ENCODE peak calls at places on chromosome 16, in seven cellular contexts. T, U, A, O, X, W and B are unnamed samples. For H3K4me1 and H3K9me3, the result is how much of the 10 kb centered on the place peaks cover.

GRCh38 chr16:50310308-50311133 is 44.2 kb downstream of the ADCY7 start:
- DNase-seq in A (peak), O (no peak), U (no peak), W (no peak), T (peak), X (peak), B (no peak)

GRCh38 chr16:74650966-74651567 is 15.6 kb downstream of the RFWD3 start:
- DNase-seq in U (no peak), W (no peak), O (no peak), T (no peak), A (no peak), X (no peak), B (no peak)

GRCh38 chr16:77675464-77676324 is 46.6 kb upstream of the NUDT7 start:
- DNase-seq in W (peak), T (peak), O (peak), U (no peak), X (no peak), A (no peak), B (no peak)

GRCh38 chr16:46822270-46822669 is 8.7 kb downstream of the C16orf87 start:
- DNase-seq in A (no peak), O (no peak), U (no peak), X (no peak), T (no peak), W (no peak), B (no peak)

GRCh38 chr16:77868052-77868451 is 79.7 kb downstream of the VAT1L start:
- DNase-seq in T (no peak), A (no peak), U (no peak), O (no peak), W (no peak), X (no peak), B (no peak)

GRCh38 chr16:87037012-87037411 is 280.2 kb downstream of the C16orf95 start:
- DNase-seq in T (peak), A (no peak), X (no peak), U (no peak), O (no peak), W (no peak), B (no peak)

GRCh38 chr16:73299349-73299748 is 251.4 kb upstream of the ZFHX3 start:
- DNase-seq in O (no peak), U (no peak), A (no peak), W (no peak), X (no peak), T (no peak), B (no peak)

GRCh38 chr16:15439102-15439501 is 4.7 kb downstream of the BMERB1 start:
- DNase-seq in T (no peak), U (no peak), O (no peak), W (no peak), X (no peak), A (no peak), B (no peak)

GRCh38 chr16:72783716-72784320 is 264.1 kb downstream of the ZFHX3 start:
- DNase-seq in U (no peak), A (no peak), X (no peak), O (peak), T (no peak), W (no peak), B (no peak)

GRCh38 chr16:72425571-72426341 is 253.8 kb upstream of the PMFBP1 start:
- DNase-seq in X (no peak), O (no peak), U (no peak), W (no peak), A (no peak), T (no peak), B (no peak)

GRCh38 chr16:50369133-50369804 is 481 bp upstream of the BRD7 start:
- DNase-seq in T (no peak), A (no peak), X (no peak), W (no peak), U (no peak), O (no peak), B (no peak)

GRCh38 chr16:3003582-3004270 is 9.0 kb upstream of the CLDN9 start:
- DNase-seq in O (peak), T (peak), W (peak), A (peak), U (peak), X (peak), B (peak)

GRCh38 chr16:3004319-3004718 is 8.4 kb upstream of the CLDN9 start:
- DNase-seq in W (no peak), A (no peak), O (no peak), T (no peak), U (no peak), X (peak), B (no peak)

GRCh38 chr16:3007957-3008748 is 4.6 kb upstream of the CLDN9 start:
- DNase-seq in A (no peak), W (no peak), X (no peak), O (no peak), U (no peak), T (no peak), B (peak)

GRCh38 chr16:3007059-3007956 is 5.4 kb upstream of the CLDN9 start:
- DNase-seq in W (no peak), A (no peak), O (no peak), T (no peak), U (no peak), X (peak), B (peak)

DNA sequence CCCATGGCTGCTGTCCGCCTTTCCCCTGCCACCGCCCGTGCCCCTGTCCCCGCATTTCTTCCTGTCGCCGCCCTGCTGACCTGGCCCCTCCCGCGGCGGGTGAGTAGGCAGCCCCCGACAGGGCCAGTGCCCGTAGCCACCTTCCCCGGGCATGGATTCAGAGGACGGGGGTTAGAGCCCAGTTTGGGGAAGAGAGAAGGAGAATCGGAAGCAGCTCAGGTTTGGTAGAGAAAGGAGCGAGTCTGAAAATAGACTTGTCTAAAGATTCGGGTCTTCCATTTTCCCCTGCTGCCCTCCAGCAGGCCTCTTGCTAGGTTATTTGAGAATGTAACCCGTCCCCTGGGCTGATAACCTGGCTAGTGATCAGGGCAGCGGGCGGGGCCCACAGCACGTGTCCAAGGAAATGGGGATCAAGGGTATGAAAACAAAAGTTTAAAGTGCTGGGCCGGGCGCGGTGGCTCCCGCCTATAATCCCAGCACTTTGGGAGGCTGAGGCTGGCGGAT is 7.9 kb upstream of the CLDN9 start:
- DNase-seq in X (peak), W (no peak), A (no peak), T (no peak), O (no peak), U (no peak), B (peak)
- TF ChIP-seq POLR2A in X (peak), W (no peak), A (no peak), T (no peak), O (no peak), U (no peak), B (peak)

GRCh38 chr16:2526135-2526534 is 5.1 kb downstream of the CEMP1 start:
- DNase-seq in X (no peak), A (no peak), T (no peak), W (no peak), O (no peak), U (peak), B (no peak)
- H3K4me1 ChIP-seq in X (under half), A (under half), T (under half), W (under half), O (under half), U (under half), B (under half)

GRCh38 chr16:88284626-88285513 is 97.9 kb upstream of the ZNF469 start:
- DNase-seq in W (no peak), T (no peak), A (no peak), O (no peak), U (peak), X (no peak), B (no peak)
- H3K9me3 ChIP-seq in W (under half), T (under half), A (under half), O (under half), U (under half), X (under half), B (under half)

DNA sequence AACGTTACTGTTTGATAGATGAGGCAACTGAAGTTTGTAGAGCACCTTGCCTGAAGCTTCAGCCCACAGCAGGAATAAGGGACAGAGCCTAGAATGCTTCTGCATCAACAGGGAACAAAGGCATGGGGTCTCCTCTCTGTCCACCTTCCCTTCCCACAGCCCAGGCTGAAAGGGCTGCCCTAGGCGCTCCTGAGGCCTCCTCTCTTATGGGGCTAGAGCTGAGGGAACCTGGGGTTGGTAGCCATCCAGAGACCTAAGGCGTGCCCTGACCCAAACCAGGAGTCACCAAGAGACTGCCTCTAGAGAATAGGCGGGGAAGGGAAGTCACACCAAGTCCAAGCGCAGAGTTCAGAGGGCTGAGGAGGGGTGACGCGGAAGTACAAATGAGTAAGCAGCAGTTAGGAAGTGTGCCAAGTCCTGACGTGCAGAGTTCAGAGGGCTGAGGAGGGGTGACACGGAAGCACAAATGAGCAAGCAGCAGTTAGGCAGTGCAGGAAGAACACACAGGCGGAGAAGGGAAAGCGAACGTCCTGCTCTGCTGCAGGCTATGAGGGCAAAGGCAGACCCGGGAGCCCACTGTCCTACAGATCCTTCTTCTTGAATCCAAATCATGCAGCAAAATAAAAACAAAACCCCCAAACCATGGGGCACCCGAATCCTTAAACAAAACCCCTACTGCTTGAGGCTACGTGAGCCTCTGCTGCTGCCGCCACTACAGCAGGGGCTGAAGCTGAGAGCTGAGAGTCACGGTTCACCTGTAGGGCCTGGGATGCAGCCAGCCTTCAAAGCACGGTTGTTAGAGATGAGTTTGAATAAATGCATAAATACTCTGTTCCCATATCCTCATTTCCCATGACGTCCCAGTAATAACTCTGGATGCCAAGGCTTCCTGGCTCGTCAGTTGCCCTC is 2.7 kb upstream of the SPG7 start:
- DNase-seq in O (peak), A (peak), T (peak), X (peak), W (peak), U (peak), B (peak)
- TF ChIP-seq POLR2A in O (no peak), A (no peak), T (peak), X (peak), W (no peak), U (no peak), B (peak)

DNA sequence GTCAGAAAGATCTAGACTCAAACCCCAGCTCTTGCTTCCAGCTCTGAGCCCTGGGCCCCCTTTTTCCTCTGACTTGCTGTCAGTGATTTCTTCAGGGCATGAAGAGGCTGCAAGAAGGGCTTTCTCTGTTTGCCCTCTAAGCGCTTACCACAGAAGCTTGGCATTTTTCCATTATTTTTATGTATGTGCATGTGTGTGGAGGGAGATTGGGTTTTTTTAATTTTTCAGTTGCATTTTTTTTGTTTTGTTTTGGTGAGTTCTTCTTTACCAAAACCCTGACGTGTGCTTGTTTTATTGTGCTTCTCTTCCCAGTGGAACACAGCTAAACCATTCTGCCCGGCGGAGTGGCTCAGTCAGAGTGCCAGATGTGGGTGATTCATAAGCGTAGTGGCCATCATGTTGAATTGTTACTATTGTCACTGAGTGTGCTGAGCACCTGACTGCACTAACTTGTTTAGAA is 110.1 kb downstream of the GNAO1 start:
- DNase-seq in W (no peak), O (no peak), A (no peak), X (no peak), U (no peak), T (no peak), B (no peak)
- H3K4me1 ChIP-seq in W (under half), O (under half), A (under half), X (under half), U (under half), T (half or more), B (under half)

DNA sequence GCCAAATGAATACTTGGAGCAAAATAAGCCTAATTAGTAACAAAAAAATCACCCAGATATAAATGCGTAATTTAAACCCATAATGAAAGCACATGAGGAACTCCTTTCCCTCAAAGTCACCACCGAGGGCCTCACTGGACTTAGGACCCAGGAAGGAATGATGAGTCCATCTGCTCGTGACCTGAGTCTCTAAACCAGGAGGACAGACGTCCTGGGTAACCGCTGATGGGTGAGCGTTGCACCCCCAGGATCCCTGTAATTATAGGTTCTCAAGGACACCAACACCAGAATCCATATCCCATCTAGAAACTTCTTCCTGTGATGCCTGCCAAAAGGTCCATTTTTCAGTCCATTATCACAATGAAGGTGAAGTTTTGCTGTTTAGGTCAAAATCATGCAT is 121.4 kb downstream of the ZNF778 start:
- DNase-seq in A (no peak), W (no peak), U (no peak), X (peak), T (no peak), O (no peak), B (peak)
- H3K9me3 ChIP-seq in A (under half), W (under half), U (under half), X (under half), T (under half), O (under half), B (under half)

GRCh38 chr16:2025251-2025650 is 1.5 kb upstream of the NHERF2 start:
- DNase-seq in X (no peak), A (no peak), U (no peak), O (no peak), W (no peak), T (no peak), B (peak)

GRCh38 chr16:2024026-2024425 is 2.7 kb upstream of the NHERF2 start:
- DNase-seq in W (no peak), A (no peak), T (no peak), X (no peak), O (no peak), U (no peak), B (no peak)

GRCh38 chr16:2025878-2026460 is 733 bp upstream of the NHERF2 start:
- DNase-seq in X (no peak), O (no peak), W (no peak), T (no peak), A (no peak), U (no peak), B (no peak)

GRCh38 chr16:2022723-2023097 is 3.1 kb downstream of the NPW start:
- DNase-seq in X (no peak), U (no peak), A (no peak), T (no peak), W (no peak), O (no peak), B (peak)

DNA sequence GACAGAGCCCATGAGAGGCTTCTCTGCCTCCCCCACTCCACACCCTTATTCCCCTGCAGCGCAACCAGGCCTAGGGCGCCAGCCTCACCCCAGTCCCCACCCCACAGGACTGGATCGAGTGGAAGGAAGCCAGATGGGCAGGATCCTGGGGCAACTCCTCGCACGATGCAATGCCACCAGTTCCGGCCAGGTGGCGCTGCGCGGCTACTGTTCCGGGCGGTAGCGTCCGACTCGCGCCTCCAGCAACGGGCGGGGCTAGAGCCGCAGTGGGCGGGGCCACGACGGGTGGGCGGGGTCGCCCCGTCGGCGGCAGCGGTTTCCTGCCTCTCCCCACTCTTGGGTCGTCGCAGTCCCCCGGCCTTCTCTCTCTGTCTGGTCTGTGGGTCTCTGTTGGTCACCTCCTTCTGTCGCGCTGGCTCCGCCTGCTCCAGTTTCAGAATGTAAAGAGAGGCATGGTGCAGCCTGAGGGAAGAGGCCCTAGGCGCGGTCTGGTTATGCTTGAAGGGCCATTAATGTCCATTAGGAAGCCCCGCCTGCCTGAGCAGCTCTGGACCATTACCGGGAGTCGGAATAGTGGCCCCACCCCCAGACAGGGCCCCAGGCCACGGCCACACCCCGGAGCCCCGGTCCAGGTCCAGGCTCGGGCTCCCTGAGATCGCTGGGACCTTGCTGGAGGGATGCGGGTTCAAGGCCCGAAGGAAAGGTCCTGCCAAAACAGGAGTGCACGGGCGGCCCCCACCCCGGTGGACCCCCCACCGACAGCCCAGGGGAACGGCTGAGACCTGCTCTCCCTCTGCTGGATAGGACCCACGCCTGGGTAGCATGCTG is 3.4 kb upstream of the NHERF2 start:
- DNase-seq in T (peak), W (peak), U (peak), A (peak), O (peak), X (peak), B (peak)
- TF ChIP-seq POLR2A in T (no peak), W (no peak), U (no peak), A (no peak), O (no peak), X (peak), B (peak)

GRCh38 chr16:28163699-28164584 is 47.8 kb downstream of the XPO6 start:
- DNase-seq in U (no peak), T (no peak), O (no peak), A (no peak), X (no peak), W (no peak), B (no peak)

GRCh38 chr16:28165549-28166046 is 46.2 kb downstream of the XPO6 start:
- DNase-seq in O (no peak), A (no peak), T (no peak), X (no peak), U (no peak), W (no peak), B (no peak)

GRCh38 chr16:28162326-28162877 is 49.4 kb downstream of the XPO6 start:
- DNase-seq in T (no peak), X (no peak), A (no peak), W (no peak), O (no peak), U (no peak), B (no peak)

GRCh38 chr16:28157768-28158535 is 53.8 kb downstream of the XPO6 start:
- DNase-seq in T (no peak), X (no peak), W (no peak), U (no peak), A (no peak), O (no peak), B (no peak)

GRCh38 chr16:28161626-28162025 is 50.1 kb downstream of the XPO6 start:
- DNase-seq in A (no peak), U (no peak), O (no peak), X (no peak), W (no peak), T (no peak), B (no peak)
- H3K4me1 ChIP-seq in A (under half), U (under half), O (under half), X (under half), W (under half), T (under half), B (under half)

DNA sequence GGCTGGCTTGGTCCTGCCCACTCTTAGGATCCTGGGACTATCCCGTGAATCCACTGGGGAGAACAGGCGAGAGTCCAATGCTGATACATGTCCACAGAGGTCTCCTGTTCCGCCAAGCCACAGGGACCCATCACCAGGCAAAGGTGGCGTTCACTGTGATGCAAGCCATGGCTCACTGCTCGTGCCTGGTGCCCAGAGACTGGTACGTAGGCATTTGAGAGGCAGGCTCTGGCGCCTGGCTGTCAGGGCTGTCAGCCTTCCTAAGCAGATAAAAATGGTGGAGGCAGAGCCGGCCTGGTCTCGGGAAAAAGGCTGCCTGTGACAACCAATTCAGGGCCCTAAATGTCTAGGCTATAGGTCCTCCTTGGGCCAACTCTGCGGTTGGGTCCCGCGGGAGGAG is 2329.0 kb downstream of the TP53TG3F start:
- DNase-seq in O (no peak), X (no peak), A (no peak), U (peak), W (no peak), T (no peak), B (no peak)
- H3K9me3 ChIP-seq in O (under half), X (under half), A (under half), U (under half), W (under half), T (under half), B (under half)